ENCODE peak calls at places on chromosomes 5 and 9, in five cellular contexts. L, Q, D, R and J are unnamed samples.

GRCh38 chr5:16600397-16600796 is 16.4 kb downstream of the RETREG1 start:
- DNase-seq in L (no peak), Q (no peak), D (peak), R (peak), J (no peak)

GRCh38 chr5:142830241-142831018 is 60.3 kb downstream of the ARHGAP26 start:
- DNase-seq in L (no peak), Q (no peak), D (no peak), R (no peak), J (no peak)

GRCh38 chr5:113187879-113188278 is 211.3 kb downstream of the DCP2 start:
- DNase-seq in L (no peak), Q (no peak), D (no peak), R (no peak), J (no peak)

GRCh38 chr5:148586796-148587195 is 67.5 kb downstream of the HTR4 start:
- DNase-seq in L (no peak), Q (no peak), D (no peak), R (no peak), J (no peak)

GRCh38 chr5:150320048-150320555 is 17.4 kb upstream of the ARSI start:
- DNase-seq in L (no peak), Q (no peak), D (no peak), R (no peak), J (no peak)

GRCh38 chr5:76489877-76490688 is 87.0 kb downstream of the IQGAP2 start:
- DNase-seq in L (no peak), Q (no peak), D (no peak), R (no peak), J (no peak)

GRCh38 chr9:130946778-130947617 is 8.0 kb upstream of the FIBCD1 start:
- DNase-seq in L (no peak), Q (no peak), D (no peak), R (no peak), J (no peak)

GRCh38 chr5:37662789-37663475 is 176.9 kb downstream of the GDNF start:
- DNase-seq in L (no peak), Q (no peak), D (no peak), R (no peak), J (no peak)

GRCh38 chr5:74517700-74518099 is 122.8 kb downstream of the ENC1 start:
- DNase-seq in L (no peak), Q (peak), D (no peak), R (no peak), J (no peak)

GRCh38 chr9:114733814-114734213 is 51.8 kb upstream of the TEX48 start:
- DNase-seq in L (no peak), Q (peak), D (no peak), R (no peak), J (no peak)

GRCh38 chr9:86751207-86751606 is 196.1 kb downstream of the GAS1 start:
- DNase-seq in L (no peak), Q (no peak), D (no peak), R (no peak), J (no peak)

GRCh38 chr9:23849379-23849778 is 23.3 kb upstream of the ELAVL2 start:
- DNase-seq in L (no peak), Q (no peak), D (no peak), R (no peak), J (no peak)

GRCh38 chr9:107948086-107948485 is 458.5 kb upstream of the KLF4 start:
- DNase-seq in L (no peak), Q (no peak), D (no peak), R (no peak), J (no peak)

GRCh38 chr5:78887384-78888118 is 97.6 kb downstream of the ARSB start:
- DNase-seq in L (no peak), Q (no peak), D (no peak), R (no peak), J (no peak)

GRCh38 chr9:68949271-68950000 is 64.5 kb downstream of the PRKACG start:
- DNase-seq in L (no peak), Q (no peak), D (peak), R (no peak), J (no peak)

GRCh38 chr9:118209343-118209742 is 505.1 kb downstream of the TLR4 start:
- DNase-seq in L (no peak), Q (no peak), D (no peak), R (no peak), J (peak)

GRCh38 chr5:137361275-137361674 is 137.9 kb downstream of the SPOCK1 start:
- DNase-seq in L (no peak), Q (no peak), D (no peak), R (no peak), J (no peak)

GRCh38 chr9:98479967-98480847 is 224.8 kb upstream of the TBC1D2 start:
- DNase-seq in L (no peak), Q (no peak), D (no peak), R (no peak), J (no peak)

GRCh38 chr5:169173372-169173771 is 127.6 kb downstream of the SLIT3 start:
- DNase-seq in L (no peak), Q (no peak), D (no peak), R (no peak), J (no peak)

GRCh38 chr5:133113331-133114061 is 61.7 kb downstream of the HSPA4 start:
- DNase-seq in L (no peak), Q (peak), D (no peak), R (no peak), J (no peak)

GRCh38 chr5:14435481-14435880 is 146.1 kb upstream of the OTULINL start:
- DNase-seq in L (no peak), Q (no peak), D (no peak), R (no peak), J (no peak)

GRCh38 chr5:84724683-84725082 is 340.0 kb upstream of the EDIL3 start:
- DNase-seq in L (no peak), Q (peak), D (no peak), R (no peak), J (no peak)

GRCh38 chr9:8863886-8864881 is 1064.6 kb upstream of the DMAC1 start:
- DNase-seq in L (no peak), Q (no peak), D (no peak), R (no peak), J (no peak)

GRCh38 chr5:127298036-127298429 is 7.4 kb downstream of the MEGF10 start:
- DNase-seq in L (no peak), Q (no peak), D (no peak), R (no peak), J (no peak)

GRCh38 chr9:4073371-4073770 is 226.5 kb downstream of the GLIS3 start:
- DNase-seq in L (no peak), Q (no peak), D (no peak), R (no peak), J (no peak)

GRCh38 chr9:94632736-94633135 is 6.6 kb downstream of the FBP1 start:
- DNase-seq in L (no peak), Q (no peak), D (no peak), R (no peak), J (no peak)

GRCh38 chr5:27124590-27124989 is 86.2 kb upstream of the CDH9 start:
- DNase-seq in L (no peak), Q (peak), D (no peak), R (no peak), J (no peak)

GRCh38 chr5:6574537-6574936 is 58.3 kb downstream of the NSUN2 start:
- DNase-seq in L (no peak), Q (no peak), D (no peak), R (no peak), J (no peak)

GRCh38 chr9:88378317-88378716 is 9.9 kb upstream of the SPIN1 start:
- DNase-seq in L (no peak), Q (no peak), D (no peak), R (no peak), J (no peak)